ENCODE peak calls at places on chromosomes 16 and 17, in ten cellular contexts. One of them, this sample, is unnamed.

GRCh38 chr17:36705651-36706436 is 104.5 kb downstream of the MRM1 start:
- DNase-seq in right lobe of liver: peak
- DNase-seq in Panc1: peak
- DNase-seq in RWPE1: peak
- DNase-seq in A549: peak
- DNase-seq in kidney: no peak
- DNase-seq in AG10803: peak
- DNase-seq in IMR-90: peak
- DNase-seq in colonic mucosa: peak
- DNase-seq in progenitor cell of endocrine pancreas: no peak
- DNase-seq in this sample: peak

GRCh38 chr16:70685061-70685937 is 554 bp downstream of the MTSS2 start:
- DNase-seq in right lobe of liver: peak
- DNase-seq in Panc1: no peak
- DNase-seq in RWPE1: no peak
- DNase-seq in A549: no peak
- DNase-seq in kidney: peak
- DNase-seq in AG10803: no peak
- DNase-seq in IMR-90: no peak
- DNase-seq in colonic mucosa: no peak
- DNase-seq in progenitor cell of endocrine pancreas: no peak
- DNase-seq in this sample: no peak

GRCh38 chr17:45954914-45955313 is 44.1 kb upstream of the STH start:
- DNase-seq in right lobe of liver: no peak
- DNase-seq in Panc1: no peak
- DNase-seq in RWPE1: no peak
- DNase-seq in A549: no peak
- DNase-seq in kidney: no peak
- DNase-seq in AG10803: no peak
- DNase-seq in IMR-90: no peak
- DNase-seq in colonic mucosa: no peak
- DNase-seq in progenitor cell of endocrine pancreas: no peak
- DNase-seq in this sample: no peak

GRCh38 chr16:49484454-49484853 is 110.8 kb downstream of the C16orf78 start:
- DNase-seq in right lobe of liver: peak
- DNase-seq in Panc1: no peak
- DNase-seq in RWPE1: peak
- DNase-seq in A549: no peak
- DNase-seq in kidney: peak
- DNase-seq in AG10803: no peak
- DNase-seq in IMR-90: no peak
- DNase-seq in colonic mucosa: peak
- DNase-seq in progenitor cell of endocrine pancreas: peak
- DNase-seq in this sample: no peak

GRCh38 chr17:62216847-62217246 is 151.8 kb upstream of the MED13 start:
- DNase-seq in right lobe of liver: no peak
- DNase-seq in Panc1: no peak
- DNase-seq in RWPE1: no peak
- DNase-seq in A549: no peak
- DNase-seq in kidney: no peak
- DNase-seq in AG10803: no peak
- DNase-seq in IMR-90: no peak
- DNase-seq in colonic mucosa: no peak
- DNase-seq in progenitor cell of endocrine pancreas: no peak
- DNase-seq in this sample: no peak

GRCh38 chr16:11181889-11182279 is 74.1 kb downstream of the SOCS1 start:
- DNase-seq in right lobe of liver: no peak
- DNase-seq in Panc1: no peak
- DNase-seq in RWPE1: no peak
- DNase-seq in A549: no peak
- DNase-seq in kidney: no peak
- DNase-seq in AG10803: peak
- DNase-seq in IMR-90: peak
- DNase-seq in colonic mucosa: no peak
- DNase-seq in progenitor cell of endocrine pancreas: no peak
- DNase-seq in this sample: no peak

GRCh38 chr17:78903101-78903779 is at the start of gene CEP295NL:
- DNase-seq in right lobe of liver: no peak
- DNase-seq in Panc1: no peak
- DNase-seq in RWPE1: no peak
- DNase-seq in A549: peak
- DNase-seq in kidney: no peak
- DNase-seq in AG10803: peak
- DNase-seq in IMR-90: peak
- DNase-seq in colonic mucosa: no peak
- DNase-seq in progenitor cell of endocrine pancreas: peak
- DNase-seq in this sample: no peak

GRCh38 chr17:11853321-11854151 is 143.7 kb downstream of the ZNF18 start:
- DNase-seq in right lobe of liver: no peak
- DNase-seq in Panc1: no peak
- DNase-seq in RWPE1: no peak
- DNase-seq in A549: no peak
- DNase-seq in kidney: no peak
- DNase-seq in AG10803: no peak
- DNase-seq in IMR-90: no peak
- DNase-seq in colonic mucosa: no peak
- DNase-seq in progenitor cell of endocrine pancreas: no peak
- DNase-seq in this sample: no peak

GRCh38 chr17:410674-411401 is 58.2 kb upstream of the RPH3AL start:
- DNase-seq in right lobe of liver: no peak
- DNase-seq in Panc1: no peak
- DNase-seq in RWPE1: no peak
- DNase-seq in A549: peak
- DNase-seq in kidney: peak
- DNase-seq in AG10803: peak
- DNase-seq in IMR-90: peak
- DNase-seq in colonic mucosa: no peak
- DNase-seq in progenitor cell of endocrine pancreas: peak
- DNase-seq in this sample: peak

GRCh38 chr17:2695243-2695960 is 16.2 kb downstream of the CLUH start:
- DNase-seq in right lobe of liver: no peak
- DNase-seq in Panc1: no peak
- DNase-seq in RWPE1: no peak
- DNase-seq in A549: no peak
- DNase-seq in kidney: peak
- DNase-seq in AG10803: no peak
- DNase-seq in IMR-90: no peak
- DNase-seq in colonic mucosa: no peak
- DNase-seq in progenitor cell of endocrine pancreas: no peak
- DNase-seq in this sample: no peak

DNA sequence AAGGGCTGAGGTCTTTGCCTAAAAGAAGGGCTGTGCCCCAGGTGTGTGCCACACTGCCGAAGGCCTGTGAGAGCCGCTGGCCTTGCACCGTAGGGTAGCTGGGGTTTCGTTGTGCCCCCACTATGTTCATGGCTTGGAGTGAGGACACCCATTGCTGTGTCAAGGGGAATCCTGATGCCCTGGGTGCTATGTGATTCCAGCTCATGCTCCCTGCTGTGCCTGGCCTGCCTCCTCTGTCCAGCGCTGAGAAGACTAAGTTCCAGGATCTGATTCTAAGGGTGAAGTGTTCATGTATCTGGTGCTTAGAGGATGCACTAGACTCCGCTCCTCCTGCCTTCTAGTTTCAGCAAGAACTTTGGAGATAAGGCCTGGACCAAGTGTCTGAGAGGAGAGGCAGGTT is 47.4 kb downstream of the SREBF1 start:
- DNase-seq in right lobe of liver: no peak
- DNase-seq in Panc1: no peak
- DNase-seq in RWPE1: no peak
- DNase-seq in A549: no peak
- DNase-seq in kidney: no peak
- DNase-seq in AG10803: no peak
- DNase-seq in IMR-90: no peak
- DNase-seq in colonic mucosa: no peak
- DNase-seq in progenitor cell of endocrine pancreas: no peak
- DNase-seq in this sample: no peak
- TF ChIP-seq CTCF in right lobe of liver: no peak
- TF ChIP-seq CTCF in Panc1: no peak
- TF ChIP-seq CTCF in RWPE1: no peak
- TF ChIP-seq CTCF in A549: no peak
- TF ChIP-seq CTCF in kidney: no peak
- TF ChIP-seq CTCF in AG10803: no peak
- TF ChIP-seq CTCF in IMR-90: no peak
- TF ChIP-seq CTCF in colonic mucosa: no peak
- TF ChIP-seq CTCF in progenitor cell of endocrine pancreas: no peak
- TF ChIP-seq CTCF in this sample: no peak

GRCh38 chr16:85935391-85935956 is 36.5 kb downstream of the IRF8 start:
- DNase-seq in right lobe of liver: no peak
- DNase-seq in Panc1: no peak
- DNase-seq in RWPE1: no peak
- DNase-seq in A549: no peak
- DNase-seq in kidney: no peak
- DNase-seq in AG10803: no peak
- DNase-seq in IMR-90: no peak
- DNase-seq in colonic mucosa: no peak
- DNase-seq in progenitor cell of endocrine pancreas: no peak
- DNase-seq in this sample: no peak
- TF ChIP-seq CTCF in right lobe of liver: no peak
- TF ChIP-seq CTCF in Panc1: no peak
- TF ChIP-seq CTCF in RWPE1: no peak
- TF ChIP-seq CTCF in A549: no peak
- TF ChIP-seq CTCF in kidney: no peak
- TF ChIP-seq CTCF in AG10803: no peak
- TF ChIP-seq CTCF in IMR-90: no peak
- TF ChIP-seq CTCF in colonic mucosa: no peak
- TF ChIP-seq CTCF in progenitor cell of endocrine pancreas: no peak
- TF ChIP-seq CTCF in this sample: no peak

GRCh38 chr17:4818276-4818675 is 11.3 kb downstream of the PLD2 start:
- DNase-seq in right lobe of liver: no peak
- DNase-seq in Panc1: no peak
- DNase-seq in RWPE1: no peak
- DNase-seq in A549: no peak
- DNase-seq in kidney: no peak
- DNase-seq in AG10803: no peak
- DNase-seq in IMR-90: no peak
- DNase-seq in colonic mucosa: no peak
- DNase-seq in progenitor cell of endocrine pancreas: no peak
- DNase-seq in this sample: no peak

GRCh38 chr17:4822835-4823234 is 10.3 kb upstream of the MINK1 start:
- DNase-seq in right lobe of liver: no peak
- DNase-seq in Panc1: no peak
- DNase-seq in RWPE1: no peak
- DNase-seq in A549: no peak
- DNase-seq in kidney: no peak
- DNase-seq in AG10803: no peak
- DNase-seq in IMR-90: no peak
- DNase-seq in colonic mucosa: no peak
- DNase-seq in progenitor cell of endocrine pancreas: no peak
- DNase-seq in this sample: no peak

GRCh38 chr17:4827399-4827798 is 5.7 kb upstream of the MINK1 start:
- DNase-seq in right lobe of liver: no peak
- DNase-seq in Panc1: no peak
- DNase-seq in RWPE1: no peak
- DNase-seq in A549: no peak
- DNase-seq in kidney: no peak
- DNase-seq in AG10803: no peak
- DNase-seq in IMR-90: no peak
- DNase-seq in colonic mucosa: no peak
- DNase-seq in progenitor cell of endocrine pancreas: no peak
- DNase-seq in this sample: no peak

DNA sequence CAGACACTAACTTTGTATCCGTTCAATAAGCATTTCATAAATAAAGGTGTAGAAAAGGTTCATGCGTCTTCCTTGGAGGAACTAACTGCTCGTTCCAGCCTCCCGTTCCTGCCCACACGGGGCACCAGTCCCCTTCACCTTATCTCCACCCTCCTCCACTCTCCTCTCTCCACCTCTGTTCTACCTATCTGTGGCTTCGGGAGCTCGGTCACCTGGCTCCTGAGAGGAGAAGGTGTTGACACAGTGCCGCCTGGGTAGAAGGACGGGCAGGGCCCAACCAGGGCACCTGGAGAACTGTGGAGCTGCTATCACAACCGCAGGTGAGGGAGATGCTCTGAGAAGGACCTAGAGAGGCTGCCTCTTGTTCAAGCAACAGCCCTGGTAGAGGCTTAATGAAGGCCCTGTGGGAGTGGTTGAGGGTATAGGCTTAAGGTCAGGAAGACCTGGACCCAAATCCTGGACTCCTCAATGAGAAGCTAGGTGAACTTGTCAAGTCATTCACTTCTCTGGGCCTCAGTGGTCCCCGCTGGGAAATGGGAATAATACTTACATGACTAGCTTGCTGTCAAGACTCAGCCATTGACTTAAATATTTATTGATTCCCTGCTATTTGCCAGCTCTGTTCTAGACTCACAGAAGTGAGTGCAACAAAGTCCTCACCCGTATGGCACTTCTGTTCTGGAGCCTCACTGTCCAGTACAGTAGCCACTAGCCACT is 9.6 kb upstream of the MINK1 start:
- DNase-seq in right lobe of liver: no peak
- DNase-seq in Panc1: no peak
- DNase-seq in RWPE1: no peak
- DNase-seq in A549: no peak
- DNase-seq in kidney: no peak
- DNase-seq in AG10803: no peak
- DNase-seq in IMR-90: no peak
- DNase-seq in colonic mucosa: no peak
- DNase-seq in progenitor cell of endocrine pancreas: no peak
- DNase-seq in this sample: no peak
- TF ChIP-seq CTCF in right lobe of liver: no peak
- TF ChIP-seq CTCF in Panc1: no peak
- TF ChIP-seq CTCF in RWPE1: no peak
- TF ChIP-seq CTCF in A549: no peak
- TF ChIP-seq CTCF in kidney: no peak
- TF ChIP-seq CTCF in AG10803: no peak
- TF ChIP-seq CTCF in IMR-90: no peak
- TF ChIP-seq CTCF in colonic mucosa: no peak
- TF ChIP-seq CTCF in progenitor cell of endocrine pancreas: no peak
- TF ChIP-seq CTCF in this sample: no peak

GRCh38 chr16:19167710-19168172 is 299 bp upstream of the SYT17 start:
- DNase-seq in right lobe of liver: peak
- DNase-seq in Panc1: no peak
- DNase-seq in RWPE1: peak
- DNase-seq in A549: peak
- DNase-seq in kidney: peak
- DNase-seq in AG10803: peak
- DNase-seq in IMR-90: peak
- DNase-seq in colonic mucosa: peak
- DNase-seq in progenitor cell of endocrine pancreas: peak
- DNase-seq in this sample: peak
- TF ChIP-seq CTCF in right lobe of liver: peak
- TF ChIP-seq CTCF in Panc1: peak
- TF ChIP-seq CTCF in RWPE1: peak
- TF ChIP-seq CTCF in A549: peak
- TF ChIP-seq CTCF in kidney: peak
- TF ChIP-seq CTCF in AG10803: peak
- TF ChIP-seq CTCF in IMR-90: peak
- TF ChIP-seq CTCF in colonic mucosa: peak
- TF ChIP-seq CTCF in progenitor cell of endocrine pancreas: peak
- TF ChIP-seq CTCF in this sample: peak